ENCODE peak calls at places on chromosome 1, in eight cellular contexts. L, B, S, P, I, O, K and V are unnamed samples.

GRCh38 chr1:207030522-207031009 is 2.0 kb downstream of the C1orf116 start:
- DNase-seq in L (no peak), B (no peak), S (no peak), P (no peak), I (no peak), O (no peak), K (no peak), V (no peak)

GRCh38 chr1:189567890-189568289 is 909.8 kb downstream of the BRINP3 start:
- DNase-seq in L (no peak), B (no peak), S (no peak), P (no peak), I (no peak), O (no peak), K (no peak), V (no peak)

GRCh38 chr1:188166654-188167053 is 1337.9 kb downstream of the PLA2G4A start:
- DNase-seq in L (no peak), B (no peak), S (no peak), P (no peak), I (no peak), O (no peak), K (no peak), V (no peak)

GRCh38 chr1:12081648-12082396 is 18.7 kb downstream of the TNFRSF8 start:
- DNase-seq in L (no peak), B (no peak), S (no peak), P (no peak), I (no peak), O (no peak), K (no peak), V (no peak)

GRCh38 chr1:183239220-183239742 is 53.2 kb downstream of the LAMC2 start:
- DNase-seq in L (no peak), B (no peak), S (no peak), P (no peak), I (no peak), O (no peak), K (no peak), V (no peak)

GRCh38 chr1:239909894-239910293 is 181.8 kb upstream of the FMN2 start:
- DNase-seq in L (no peak), B (peak), S (peak), P (no peak), I (no peak), O (peak), K (no peak), V (no peak)

GRCh38 chr1:153337980-153338853 is 10.4 kb downstream of the PGLYRP4 start:
- DNase-seq in L (no peak), B (no peak), S (no peak), P (no peak), I (no peak), O (no peak), K (no peak), V (no peak)

GRCh38 chr1:205917466-205918248 is 25.6 kb downstream of the SLC26A9 start:
- DNase-seq in L (no peak), B (no peak), S (no peak), P (no peak), I (no peak), O (no peak), K (no peak), V (no peak)

GRCh38 chr1:53572061-53572801 is 113.0 kb downstream of the DMRTB1 start:
- DNase-seq in L (peak), B (peak), S (peak), P (peak), I (peak), O (no peak), K (no peak), V (no peak)

GRCh38 chr1:89949991-89950624 is 44.8 kb upstream of the ZNF326 start:
- DNase-seq in L (no peak), B (no peak), S (no peak), P (no peak), I (no peak), O (no peak), K (no peak), V (no peak)

GRCh38 chr1:22841754-22842370 is 130.8 kb downstream of the LACTBL1 start:
- DNase-seq in L (no peak), B (no peak), S (no peak), P (no peak), I (no peak), O (no peak), K (no peak), V (no peak)

GRCh38 chr1:202810193-202810614 is 550 bp upstream of the PCAT6 start:
- DNase-seq in L (no peak), B (no peak), S (no peak), P (no peak), I (no peak), O (no peak), K (no peak), V (no peak)

GRCh38 chr1:18089488-18089887 is 18.1 kb upstream of the IGSF21 start:
- DNase-seq in L (no peak), B (no peak), S (no peak), P (no peak), I (no peak), O (no peak), K (no peak), V (no peak)

GRCh38 chr1:225097175-225097574 is 167.7 kb downstream of the DNAH14 start:
- DNase-seq in L (no peak), B (no peak), S (no peak), P (no peak), I (no peak), O (no peak), K (no peak), V (no peak)

GRCh38 chr1:189628857-189629256 is 848.8 kb downstream of the BRINP3 start:
- DNase-seq in L (no peak), B (no peak), S (no peak), P (no peak), I (no peak), O (no peak), K (no peak), V (peak)

GRCh38 chr1:35569956-35570355 is 3.2 kb upstream of the TFAP2E start:
- DNase-seq in L (no peak), B (no peak), S (no peak), P (peak), I (no peak), O (no peak), K (no peak), V (no peak)

GRCh38 chr1:119159096-119159495 is 18.6 kb upstream of the WARS2 start:
- DNase-seq in L (no peak), B (no peak), S (peak), P (no peak), I (no peak), O (no peak), K (no peak), V (no peak)

GRCh38 chr1:2275796-2276536 is 47.8 kb downstream of the SKI start:
- DNase-seq in L (no peak), B (no peak), S (peak), P (no peak), I (no peak), O (peak), K (no peak), V (no peak)

GRCh38 chr1:53942149-53942957 is 3.1 kb downstream of the IFT25 start:
- DNase-seq in L (no peak), B (no peak), S (no peak), P (no peak), I (no peak), O (no peak), K (no peak), V (no peak)

GRCh38 chr1:62071695-62072094 is 123.0 kb upstream of the L1TD1 start:
- DNase-seq in L (no peak), B (no peak), S (no peak), P (no peak), I (no peak), O (no peak), K (no peak), V (no peak)

GRCh38 chr1:41479808-41480160 is 4.7 kb downstream of the EDN2 start:
- DNase-seq in L (no peak), B (no peak), S (no peak), P (no peak), I (no peak), O (no peak), K (no peak), V (no peak)

GRCh38 chr1:110538082-110538481 is 19.1 kb upstream of the KCNA10 start:
- DNase-seq in L (no peak), B (no peak), S (no peak), P (no peak), I (peak), O (no peak), K (no peak), V (no peak)

GRCh38 chr1:94527447-94528031 is 14.0 kb downstream of the F3 start:
- DNase-seq in L (peak), B (no peak), S (no peak), P (no peak), I (no peak), O (peak), K (no peak), V (no peak)

GRCh38 chr1:161298116-161298515 is 11.7 kb downstream of the MPZ start:
- DNase-seq in L (no peak), B (no peak), S (no peak), P (no peak), I (no peak), O (peak), K (no peak), V (no peak)

GRCh38 chr1:236070753-236071152 is 5.9 kb upstream of the NID1 start:
- DNase-seq in L (no peak), B (no peak), S (no peak), P (no peak), I (no peak), O (no peak), K (no peak), V (no peak)

GRCh38 chr1:90919190-90919719 is 102.6 kb downstream of the ZNF644 start:
- DNase-seq in L (no peak), B (no peak), S (no peak), P (no peak), I (no peak), O (no peak), K (no peak), V (no peak)

GRCh38 chr1:152873495-152873894 is 4.6 kb upstream of the SMCP start:
- DNase-seq in L (no peak), B (no peak), S (no peak), P (no peak), I (no peak), O (no peak), K (no peak), V (no peak)

GRCh38 chr1:226438007-226438406 is 30.1 kb upstream of the PARP1 start:
- DNase-seq in L (no peak), B (no peak), S (peak), P (no peak), I (no peak), O (peak), K (no peak), V (no peak)

GRCh38 chr1:189336115-189337100 is 1141.3 kb downstream of the BRINP3 start:
- DNase-seq in L (no peak), B (no peak), S (no peak), P (no peak), I (no peak), O (no peak), K (no peak), V (no peak)

GRCh38 chr1:22259581-22260282 is 116.8 kb upstream of the WNT4 start:
- DNase-seq in L (no peak), B (no peak), S (peak), P (no peak), I (no peak), O (no peak), K (no peak), V (no peak)

GRCh38 chr1:153271711-153272110 is 12.2 kb downstream of the LORICRIN start:
- DNase-seq in L (no peak), B (no peak), S (no peak), P (no peak), I (no peak), O (no peak), K (no peak), V (no peak)

GRCh38 chr1:208031932-208032320 is 121.0 kb upstream of the CD34 start:
- DNase-seq in L (no peak), B (no peak), S (no peak), P (no peak), I (no peak), O (no peak), K (no peak), V (no peak)

GRCh38 chr1:52403566-52404115 is 582 bp downstream of the ORC1 start:
- DNase-seq in L (peak), B (no peak), S (peak), P (peak), I (no peak), O (peak), K (peak), V (no peak)

GRCh38 chr1:94285026-94285654 is 47.8 kb upstream of the ARHGAP29 start:
- DNase-seq in L (no peak), B (no peak), S (no peak), P (no peak), I (no peak), O (no peak), K (no peak), V (no peak)

GRCh38 chr1:100382657-100383056 is 30.4 kb downstream of the CDC14A start:
- DNase-seq in L (no peak), B (no peak), S (no peak), P (no peak), I (no peak), O (peak), K (no peak), V (no peak)

GRCh38 chr1:13699510-13699909 is 478 bp upstream of the PRDM2 start:
- DNase-seq in L (no peak), B (no peak), S (peak), P (no peak), I (no peak), O (no peak), K (no peak), V (no peak)

GRCh38 chr1:19024532-19024931 is 68.1 kb upstream of the IFFO2 start:
- DNase-seq in L (no peak), B (no peak), S (no peak), P (no peak), I (no peak), O (no peak), K (no peak), V (no peak)